ENCODE peak calls at places on chromosomes 2 and 18, in four cellular contexts. M is SK-N-SH, Y is K562, O is H1. T is an unnamed sample.

GRCh38 chr2:181686566-181687185 is 6.4 kb upstream of the NEUROD1 start:
- DNase-seq in O (no peak), M (no peak), Y (no peak), T (peak)

GRCh38 chr2:166410828-166411472 is 35.2 kb upstream of the SCN9A start:
- DNase-seq in Y (no peak), M (no peak), O (no peak), T (no peak)

GRCh38 chr2:144548532-144549191 is 28.7 kb upstream of the ZEB2 start:
- DNase-seq in Y (no peak), M (no peak), O (no peak), T (no peak)

GRCh38 chr2:156765450-156765849 is 329.3 kb downstream of the GPD2 start:
- DNase-seq in M (no peak), Y (no peak), O (no peak), T (no peak)

GRCh38 chr2:109247812-109248211 is 118.8 kb downstream of the SH3RF3 start:
- DNase-seq in O (no peak), M (no peak), Y (no peak), T (no peak)

GRCh38 chr2:149597050-149598013 is 9.8 kb upstream of the MMADHC start:
- DNase-seq in Y (peak), M (peak), O (no peak), T (peak)

GRCh38 chr2:68832161-68832869 is 38.9 kb downstream of the BMP10 start:
- DNase-seq in Y (peak), M (no peak), O (peak), T (no peak)

GRCh38 chr2:230205721-230206120 is 14.1 kb downstream of the SP110 start:
- DNase-seq in Y (no peak), O (no peak), M (no peak), T (no peak)

GRCh38 chr2:39736593-39736992 is 42.5 kb downstream of the THUMPD2 start:
- DNase-seq in Y (no peak), O (no peak), M (no peak), T (no peak)

GRCh38 chr18:73880387-73880786 is 267.2 kb downstream of the FBXO15 start:
- DNase-seq in M (no peak), O (no peak), Y (no peak), T (no peak)

GRCh38 chr2:143399679-143400078 is 270.5 kb downstream of the ARHGAP15 start:
- DNase-seq in Y (no peak), O (no peak), M (no peak), T (no peak)

GRCh38 chr2:117470311-117471095 is 344.0 kb upstream of the DDX18 start:
- DNase-seq in M (peak), Y (peak), O (peak), T (peak)
- TF ChIP-seq JUND in M (no peak), Y (no peak), O (no peak), T (no peak)

GRCh38 chr2:15561574-15562344 is 625 bp upstream of the NBAS start:
- DNase-seq in Y (peak), O (no peak), M (peak), T (peak)

GRCh38 chr2:15559800-15560403 is 1.2 kb downstream of the NBAS start:
- DNase-seq in O (no peak), M (no peak), Y (peak), T (no peak)

GRCh38 chr2:15559379-15559778 is 1.8 kb downstream of the NBAS start:
- DNase-seq in O (no peak), Y (no peak), M (no peak), T (no peak)

GRCh38 chr2:15560988-15561573 is at the start of gene NBAS:
- DNase-seq in Y (peak), M (peak), O (peak), T (peak)

GRCh38 chr2:15560404-15560987 is 638 bp downstream of the NBAS start:
- DNase-seq in Y (peak), M (peak), O (peak), T (no peak)
- TF ChIP-seq JUND in Y (no peak), M (no peak), O (no peak), T (no peak)

GRCh38 chr18:23133860-23134779 is 1.2 kb upstream of the CABLES1 start:
- DNase-seq in M (peak), O (peak), Y (peak), T (peak)
- TF ChIP-seq JUND in M (no peak), O (no peak), Y (no peak), T (no peak)

GRCh38 chr18:48164096-48164475 is 233.6 kb upstream of the SMAD2 start:
- DNase-seq in M (peak), O (no peak), Y (no peak), T (no peak)

GRCh38 chr18:48161201-48161910 is 230.9 kb upstream of the SMAD2 start:
- DNase-seq in Y (peak), M (peak), O (peak), T (peak)

GRCh38 chr18:48160622-48161021 is 230.2 kb upstream of the SMAD2 start:
- DNase-seq in Y (no peak), O (no peak), M (no peak), T (no peak)

GRCh38 chr18:48163184-48164095 is 233.0 kb upstream of the SMAD2 start:
- DNase-seq in M (no peak), Y (no peak), O (no peak), T (no peak)

GRCh38 chr18:48161911-48162698 is 231.6 kb upstream of the SMAD2 start:
- DNase-seq in M (no peak), Y (no peak), O (no peak), T (no peak)
- TF ChIP-seq JUND in M (no peak), Y (no peak), O (no peak), T (no peak)

DNA sequence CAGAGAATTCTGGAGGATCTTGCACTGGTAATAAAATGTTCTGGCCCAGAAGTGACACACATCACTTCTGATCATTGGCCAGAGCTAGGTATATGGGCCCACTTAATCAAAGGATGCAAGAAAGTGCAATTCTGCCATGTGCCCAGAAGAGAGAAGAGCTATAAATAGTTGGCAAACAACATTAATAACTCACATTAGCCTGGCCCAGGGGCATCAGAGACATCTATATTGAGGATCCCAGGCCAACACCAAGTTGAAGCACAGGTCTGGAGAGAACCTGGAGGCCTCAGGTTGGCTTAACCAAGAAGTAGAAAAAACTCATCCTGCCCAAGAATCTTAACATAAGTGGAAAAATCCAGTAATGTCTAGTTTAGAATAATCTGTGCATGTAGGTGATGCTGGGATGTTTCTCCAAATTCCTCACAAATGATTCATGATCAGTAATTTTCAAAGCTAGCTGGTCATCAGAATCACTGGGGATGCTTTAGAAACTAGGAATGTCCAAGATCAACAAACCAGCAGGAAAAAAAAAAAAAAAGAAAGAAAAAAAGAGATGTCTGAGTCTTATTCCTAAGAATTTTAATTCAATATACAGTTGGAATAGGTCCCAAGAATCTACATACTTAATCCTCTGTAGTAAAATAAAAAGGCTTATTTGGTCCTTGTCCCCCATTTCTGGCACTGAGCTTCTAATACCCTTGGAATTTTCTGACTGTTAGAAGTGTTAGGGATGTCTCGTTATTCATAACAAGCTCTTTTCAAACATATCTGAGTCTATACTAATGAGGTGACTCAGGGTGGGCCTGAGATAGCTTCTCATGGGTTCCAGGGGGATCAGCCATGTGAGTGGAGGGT is 35.0 kb upstream of the EVA1A start:
- DNase-seq in O (no peak), M (no peak), Y (no peak), T (no peak)
- TF ChIP-seq JUND in O (no peak), M (peak), Y (no peak), T (no peak)

GRCh38 chr18:55236150-55236931 is 277.1 kb upstream of the CCDC68 start:
- DNase-seq in O (no peak), Y (no peak), M (no peak), T (no peak)
- TF ChIP-seq JUND in O (no peak), Y (no peak), M (no peak), T (no peak)